ENCODE peak calls at places on chromosomes 1 and 21, in five cellular contexts. One of them, this sample, is unnamed.

GRCh38 chr1:90201467-90202358 is 206.8 kb downstream of the ZNF326 start:
- DNase-seq in foreskin keratinocyte: peak; percentile 26
- DNase-seq in retina: no peak
- DNase-seq in cardiac muscle cell: no peak
- DNase-seq in NCI-H510A: no peak
- DNase-seq in this sample: no peak

GRCh38 chr1:45979074-45979777 is 153.2 kb downstream of the PIK3R3 start:
- DNase-seq in foreskin keratinocyte: no peak
- DNase-seq in retina: no peak
- DNase-seq in cardiac muscle cell: no peak
- DNase-seq in NCI-H510A: peak; percentile 64
- DNase-seq in this sample: no peak

GRCh38 chr1:57007948-57008347 is 42.1 kb upstream of the C8B start:
- DNase-seq in foreskin keratinocyte: no peak
- DNase-seq in retina: no peak
- DNase-seq in cardiac muscle cell: peak; percentile 14
- DNase-seq in NCI-H510A: no peak
- DNase-seq in this sample: no peak

GRCh38 chr1:205259361-205259832 is 31.7 kb downstream of the TMCC2 start:
- DNase-seq in foreskin keratinocyte: no peak
- DNase-seq in retina: no peak
- DNase-seq in cardiac muscle cell: peak; percentile 45
- DNase-seq in NCI-H510A: no peak
- DNase-seq in this sample: peak; percentile 67

GRCh38 chr1:241503444-241503843 is 16.1 kb downstream of the FH start:
- DNase-seq in foreskin keratinocyte: no peak
- DNase-seq in retina: no peak
- DNase-seq in cardiac muscle cell: no peak
- DNase-seq in NCI-H510A: no peak
- DNase-seq in this sample: no peak

GRCh38 chr1:85289207-85289847 is 12.9 kb upstream of the BCL10 start:
- DNase-seq in foreskin keratinocyte: peak; percentile 98
- DNase-seq in retina: no peak
- DNase-seq in cardiac muscle cell: peak; percentile 77
- DNase-seq in NCI-H510A: no peak
- DNase-seq in this sample: no peak

GRCh38 chr1:201022824-201023516 is 544 bp downstream of the KIF21B start:
- DNase-seq in foreskin keratinocyte: no peak
- DNase-seq in retina: peak; percentile 72
- DNase-seq in cardiac muscle cell: no peak
- DNase-seq in NCI-H510A: no peak
- DNase-seq in this sample: no peak

GRCh38 chr1:110308247-110308646 is 30.9 kb upstream of the RBM15 start:
- DNase-seq in foreskin keratinocyte: no peak
- DNase-seq in retina: no peak
- DNase-seq in cardiac muscle cell: peak; percentile 93
- DNase-seq in NCI-H510A: no peak
- DNase-seq in this sample: no peak

GRCh38 chr1:71743862-71744261 is 538.5 kb downstream of the NEGR1 start:
- DNase-seq in foreskin keratinocyte: no peak
- DNase-seq in retina: no peak
- DNase-seq in cardiac muscle cell: no peak
- DNase-seq in NCI-H510A: no peak
- DNase-seq in this sample: no peak

GRCh38 chr1:89022167-89022959 is at the start of gene GBP3:
- DNase-seq in foreskin keratinocyte: peak; percentile 37
- DNase-seq in retina: no peak
- DNase-seq in cardiac muscle cell: peak; percentile 75
- DNase-seq in NCI-H510A: peak; percentile 4
- DNase-seq in this sample: no peak

GRCh38 chr1:204345425-204345824 is 14.3 kb downstream of the PLEKHA6 start:
- DNase-seq in foreskin keratinocyte: no peak
- DNase-seq in retina: no peak
- DNase-seq in cardiac muscle cell: no peak
- DNase-seq in NCI-H510A: no peak
- DNase-seq in this sample: no peak

GRCh38 chr1:55506686-55507577 is 291.8 kb upstream of the USP24 start:
- DNase-seq in foreskin keratinocyte: no peak
- DNase-seq in retina: no peak
- DNase-seq in cardiac muscle cell: no peak
- DNase-seq in NCI-H510A: no peak
- DNase-seq in this sample: no peak

GRCh38 chr1:232316864-232317263 is 313.1 kb downstream of the SIPA1L2 start:
- DNase-seq in foreskin keratinocyte: no peak
- DNase-seq in retina: no peak
- DNase-seq in cardiac muscle cell: no peak
- DNase-seq in NCI-H510A: no peak
- DNase-seq in this sample: no peak

GRCh38 chr21:26977741-26978140 is 10.9 kb upstream of the ADAMTS5 start:
- DNase-seq in foreskin keratinocyte: no peak
- DNase-seq in retina: no peak
- DNase-seq in cardiac muscle cell: no peak
- DNase-seq in NCI-H510A: no peak
- DNase-seq in this sample: no peak

GRCh38 chr1:173269490-173270230 is 62.5 kb upstream of the TNFSF4 start:
- DNase-seq in foreskin keratinocyte: peak; percentile 35
- DNase-seq in retina: no peak
- DNase-seq in cardiac muscle cell: peak; percentile 93
- DNase-seq in NCI-H510A: no peak
- DNase-seq in this sample: peak; percentile 73

GRCh38 chr21:32812035-32812434 is 40.5 kb upstream of the PAXBP1 start:
- DNase-seq in foreskin keratinocyte: no peak
- DNase-seq in retina: no peak
- DNase-seq in cardiac muscle cell: no peak
- DNase-seq in NCI-H510A: no peak
- DNase-seq in this sample: no peak

This sample was measured in SJCRH30.